ENCODE peak calls at places on chromosome 22, in seven cellular contexts. N is heart right ventricle, W is IMR-90, I is SJCRH30, B is lung, C is psoas muscle, E is hepatocyte. M is an unnamed sample.

GRCh38 chr22:36395061-36395849 is 7.5 kb upstream of the MYH9 start:
- DNase-seq in N (no peak), W (no peak), I (no peak), B (no peak), C (no peak), E (no peak), M (no peak)

GRCh38 chr22:21593406-21594232 is 26.1 kb downstream of the UBE2L3 start:
- DNase-seq in N (peak; percentile 61), W (no peak), I (no peak), B (no peak), C (no peak), E (no peak), M (no peak)

GRCh38 chr22:26502688-26503561 is 9.3 kb downstream of the TFIP11 start:
- DNase-seq in N (peak; percentile 41), W (peak; percentile 51), I (peak; percentile 49), B (no peak), C (peak; percentile 29), E (peak; percentile 48), M (no peak)

GRCh38 chr22:34808618-34809017 is 257.3 kb upstream of the ISX start:
- DNase-seq in N (no peak), W (no peak), I (no peak), B (no peak), C (no peak), E (no peak), M (no peak)

GRCh38 chr22:19958083-19959042 is 16.7 kb upstream of the TXNRD2 start:
- DNase-seq in N (no peak), W (peak; percentile 73), I (peak; percentile 66), B (no peak), C (no peak), E (no peak), M (no peak)

GRCh38 chr22:32395107-32395506 is 16.9 kb downstream of the RTCB start:
- DNase-seq in N (no peak), W (no peak), I (no peak), B (no peak), C (no peak), E (no peak), M (no peak)

GRCh38 chr22:34344702-34345101 is 424.4 kb upstream of the LARGE1 start:
- DNase-seq in N (no peak), W (no peak), I (no peak), B (no peak), C (no peak), E (no peak), M (no peak)

GRCh38 chr22:24105018-24105360 is 76.3 kb upstream of the SUSD2 start:
- DNase-seq in N (no peak), W (peak; percentile 51), I (peak; percentile 82), B (no peak), C (no peak), E (peak; percentile 29), M (no peak)

GRCh38 chr22:23270212-23270733 is 90.0 kb downstream of the BCR start:
- DNase-seq in N (no peak), W (peak; percentile 7), I (no peak), B (no peak), C (no peak), E (no peak), M (no peak)

GRCh38 chr22:50497093-50497492 is 10.4 kb downstream of the LMF2 start:
- DNase-seq in N (no peak), W (no peak), I (no peak), B (no peak), C (no peak), E (no peak), M (no peak)

GRCh38 chr22:28241637-28242290 is 322.7 kb upstream of the PITPNB start:
- DNase-seq in N (no peak), W (no peak), I (no peak), B (no peak), C (no peak), E (no peak), M (no peak)

GRCh38 chr22:39179401-39179827 is 26.9 kb upstream of the CBX7 start:
- DNase-seq in N (no peak), W (no peak), I (peak; percentile 48), B (no peak), C (no peak), E (no peak), M (peak; percentile 55)

GRCh38 chr22:23862103-23862502 is 4.4 kb downstream of the SLC2A11 start:
- DNase-seq in N (no peak), W (peak; percentile 52), I (peak; percentile 64), B (peak; percentile 45), C (no peak), E (peak; percentile 50), M (no peak)

GRCh38 chr22:22897036-22897435 is 9.4 kb downstream of the IGLL5 start:
- DNase-seq in N (no peak), W (no peak), I (peak; percentile 99), B (no peak), C (no peak), E (no peak), M (no peak)

GRCh38 chr22:37525073-37525745 is 6.0 kb upstream of the CARD10 start:
- DNase-seq in N (no peak), W (peak; percentile 84), I (peak; percentile 53), B (no peak), C (no peak), E (peak; percentile 68), M (no peak)

GRCh38 chr22:46056169-46057041 is 79.4 kb upstream of the WNT7B start:
- DNase-seq in N (no peak), W (no peak), I (no peak), B (no peak), C (no peak), E (no peak), M (peak; percentile 70)

GRCh38 chr22:20435436-20436308 is 2.0 kb downstream of the SCARF2 start:
- DNase-seq in N (no peak), W (no peak), I (no peak), B (no peak), C (no peak), E (no peak), M (no peak)

GRCh38 chr22:30062934-30063333 is 17.3 kb upstream of the HORMAD2 start:
- DNase-seq in N (no peak), W (no peak), I (no peak), B (no peak), C (no peak), E (no peak), M (no peak)
- H3K9me3 ChIP-seq in N (peaks cover 34% of the 10 kb centered on the region), W (peaks cover 5% of the 10 kb centered on the region), I (no peaks in the 10 kb centered on the region), B (peaks cover 3% of the 10 kb centered on the region), C (no peaks in the 10 kb centered on the region), E (no peaks in the 10 kb centered on the region), M (peaks cover 9% of the 10 kb centered on the region)

GRCh38 chr22:16783930-16784354 is 41.3 kb downstream of the XKR3 start:
- DNase-seq in N (no peak), W (no peak), I (no peak), B (no peak), C (no peak), E (peak; percentile 3), M (no peak)

GRCh38 chr22:16783453-16783852 is 41.8 kb downstream of the XKR3 start:
- DNase-seq in N (no peak), W (no peak), I (no peak), B (no peak), C (no peak), E (no peak), M (no peak)

GRCh38 chr22:16781764-16782329 is 43.4 kb downstream of the XKR3 start:
- DNase-seq in N (no peak), W (no peak), I (no peak), B (no peak), C (no peak), E (no peak), M (no peak)

GRCh38 chr22:16777284-16777924 is 47.8 kb downstream of the XKR3 start:
- DNase-seq in N (no peak), W (no peak), I (no peak), B (no peak), C (no peak), E (no peak), M (no peak)

GRCh38 chr22:16781074-16781763 is 44.0 kb downstream of the XKR3 start:
- DNase-seq in N (no peak), W (no peak), I (no peak), B (no peak), C (no peak), E (no peak), M (no peak)
- H3K9me3 ChIP-seq in N (no peaks in the 10 kb centered on the region), W (peaks cover 17% of the 10 kb centered on the region), I (no peaks in the 10 kb centered on the region), B (no peaks in the 10 kb centered on the region), C (no peaks in the 10 kb centered on the region), E (no peaks in the 10 kb centered on the region), M (no peaks in the 10 kb centered on the region)

GRCh38 chr22:47445716-47446290 is 683.4 kb downstream of the TBC1D22A start:
- DNase-seq in N (no peak), W (no peak), I (no peak), B (no peak), C (no peak), E (no peak), M (no peak)

GRCh38 chr22:47446331-47446730 is 683.9 kb downstream of the TBC1D22A start:
- DNase-seq in N (no peak), W (no peak), I (no peak), B (no peak), C (no peak), E (no peak), M (no peak)

GRCh38 chr22:47443836-47444745 is 681.6 kb downstream of the TBC1D22A start:
- DNase-seq in N (no peak), W (no peak), I (no peak), B (no peak), C (no peak), E (no peak), M (no peak)

GRCh38 chr22:47444746-47445065 is 682.3 kb downstream of the TBC1D22A start:
- DNase-seq in N (no peak), W (no peak), I (no peak), B (no peak), C (no peak), E (no peak), M (no peak)

GRCh38 chr22:47445212-47445611 is 682.8 kb downstream of the TBC1D22A start:
- DNase-seq in N (no peak), W (no peak), I (no peak), B (no peak), C (no peak), E (no peak), M (no peak)
- H3K9me3 ChIP-seq in N (peaks cover 9% of the 10 kb centered on the region), W (peaks cover 65% of the 10 kb centered on the region), I (no peaks in the 10 kb centered on the region), B (no peaks in the 10 kb centered on the region), C (no peaks in the 10 kb centered on the region), E (no peaks in the 10 kb centered on the region), M (no peaks in the 10 kb centered on the region)

GRCh38 chr22:47593291-47593690 is 830.8 kb downstream of the TBC1D22A start:
- DNase-seq in N (no peak), W (no peak), I (no peak), B (no peak), C (no peak), E (no peak), M (peak; percentile 35)

GRCh38 chr22:47592791-47593190 is 830.3 kb downstream of the TBC1D22A start:
- DNase-seq in N (no peak), W (no peak), I (no peak), B (no peak), C (no peak), E (no peak), M (peak; percentile 50)

GRCh38 chr22:47591709-47592108 is 829.3 kb downstream of the TBC1D22A start:
- DNase-seq in N (no peak), W (no peak), I (no peak), B (no peak), C (no peak), E (no peak), M (no peak)

GRCh38 chr22:47595122-47595521 is 832.7 kb downstream of the TBC1D22A start:
- DNase-seq in N (no peak), W (no peak), I (no peak), B (no peak), C (no peak), E (no peak), M (no peak)

DNA sequence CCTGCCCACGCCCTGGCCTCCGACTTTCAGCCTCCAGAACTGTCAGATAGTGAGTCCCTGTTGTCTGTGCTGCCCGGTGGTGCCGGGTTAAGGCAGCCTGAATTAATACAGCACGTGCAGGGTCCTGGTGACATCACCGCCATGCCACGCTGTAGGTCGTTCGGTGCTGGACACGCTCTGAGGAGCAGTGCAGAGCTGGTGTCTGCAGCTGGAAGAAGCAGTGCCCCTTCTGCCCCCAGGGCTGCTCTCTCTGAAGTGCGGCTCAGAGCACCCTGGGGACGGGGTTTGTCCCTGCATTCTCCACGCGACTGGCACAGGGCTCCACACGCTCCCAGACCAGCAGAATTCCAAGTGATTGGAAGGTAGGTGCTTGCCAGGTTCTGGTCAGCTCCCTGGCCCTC is 831.5 kb downstream of the TBC1D22A start:
- DNase-seq in N (no peak), W (no peak), I (no peak), B (no peak), C (no peak), E (no peak), M (peak; percentile 58)
- H3K9me3 ChIP-seq in N (no peaks in the 10 kb centered on the region), W (peaks cover 51% of the 10 kb centered on the region), I (no peaks in the 10 kb centered on the region), B (no peaks in the 10 kb centered on the region), C (no peaks in the 10 kb centered on the region), E (no peaks in the 10 kb centered on the region), M (no peaks in the 10 kb centered on the region)

M was measured in ascending aorta.